ENCODE peak calls at places on chromosomes 16 and 17, in four cellular contexts. J, S, O and Z are unnamed samples.
A peak's percentile ranks its signal among the peaks of the same experiment; 100 is the strongest.

GRCh38 chr16:86167061-86167460 is 268.1 kb downstream of the IRF8 start:
- DNase-seq in J (no peak), S (no peak), O (peak; percentile 81), Z (no peak)

GRCh38 chr17:57666946-57667345 is 78.2 kb downstream of the CCDC182 start:
- DNase-seq in J (no peak), S (no peak), O (peak; percentile 46), Z (no peak)

GRCh38 chr16:252366-253337 is 18.0 kb downstream of the FAM234A start:
- DNase-seq in J (no peak), S (no peak), O (no peak), Z (peak; percentile 34)

GRCh38 chr17:81049372-81049911 is 14.5 kb downstream of the BAIAP2 start:
- DNase-seq in J (no peak), S (peak; percentile 40), O (no peak), Z (no peak)

GRCh38 chr17:76079577-76080206 is 710 bp downstream of the ZACN start:
- DNase-seq in J (no peak), S (no peak), O (no peak), Z (no peak)

GRCh38 chr17:78781339-78782304 is at the start of gene CYTH1:
- DNase-seq in J (no peak), S (peak; percentile 53), O (peak; percentile 76), Z (no peak)

GRCh38 chr16:4209657-4210056 is 32.2 kb downstream of the SRL start:
- DNase-seq in J (no peak), S (no peak), O (no peak), Z (no peak)

GRCh38 chr17:68733241-68734176 is 132.3 kb upstream of the FAM20A start:
- DNase-seq in J (peak; percentile 33), S (no peak), O (no peak), Z (no peak)

GRCh38 chr17:1577186-1577585 is 14.6 kb upstream of the PITPNA start:
- DNase-seq in J (peak; percentile 94), S (no peak), O (peak; percentile 96), Z (no peak)

GRCh38 chr16:3857189-3858013 is 23.1 kb downstream of the CREBBP start:
- DNase-seq in J (peak; percentile 85), S (peak; percentile 83), O (peak; percentile 80), Z (peak; percentile 30)

GRCh38 chr16:17835118-17835949 is 364.6 kb upstream of the XYLT1 start:
- DNase-seq in J (no peak), S (no peak), O (no peak), Z (no peak)

GRCh38 chr17:11644265-11645212 is 46.3 kb downstream of the DNAH9 start:
- DNase-seq in J (peak; percentile 47), S (peak; percentile 76), O (peak; percentile 80), Z (peak; percentile 1)
- TF ChIP-seq CTCF in J (peak; percentile 58), S (peak; percentile 87), O (peak; percentile 37), Z (peak; percentile 79)

GRCh38 chr16:80319181-80319580 is 221.6 kb upstream of the DYNLRB2 start:
- DNase-seq in J (no peak), S (peak; percentile 15), O (no peak), Z (no peak)

GRCh38 chr16:80314042-80314441 is 226.8 kb upstream of the DYNLRB2 start:
- DNase-seq in J (no peak), S (no peak), O (no peak), Z (no peak)

GRCh38 chr16:80318107-80318506 is 222.7 kb upstream of the DYNLRB2 start:
- DNase-seq in J (no peak), S (no peak), O (no peak), Z (no peak)

GRCh38 chr16:80323187-80323807 is 217.5 kb upstream of the DYNLRB2 start:
- DNase-seq in J (no peak), S (no peak), O (no peak), Z (no peak)

GRCh38 chr16:80317132-80318098 is 223.4 kb upstream of the DYNLRB2 start:
- DNase-seq in J (peak; percentile 24), S (peak; percentile 10), O (no peak), Z (no peak)
- TF ChIP-seq CTCF in J (peak; percentile 64), S (peak; percentile 34), O (no peak), Z (peak; percentile 55)

DNA sequence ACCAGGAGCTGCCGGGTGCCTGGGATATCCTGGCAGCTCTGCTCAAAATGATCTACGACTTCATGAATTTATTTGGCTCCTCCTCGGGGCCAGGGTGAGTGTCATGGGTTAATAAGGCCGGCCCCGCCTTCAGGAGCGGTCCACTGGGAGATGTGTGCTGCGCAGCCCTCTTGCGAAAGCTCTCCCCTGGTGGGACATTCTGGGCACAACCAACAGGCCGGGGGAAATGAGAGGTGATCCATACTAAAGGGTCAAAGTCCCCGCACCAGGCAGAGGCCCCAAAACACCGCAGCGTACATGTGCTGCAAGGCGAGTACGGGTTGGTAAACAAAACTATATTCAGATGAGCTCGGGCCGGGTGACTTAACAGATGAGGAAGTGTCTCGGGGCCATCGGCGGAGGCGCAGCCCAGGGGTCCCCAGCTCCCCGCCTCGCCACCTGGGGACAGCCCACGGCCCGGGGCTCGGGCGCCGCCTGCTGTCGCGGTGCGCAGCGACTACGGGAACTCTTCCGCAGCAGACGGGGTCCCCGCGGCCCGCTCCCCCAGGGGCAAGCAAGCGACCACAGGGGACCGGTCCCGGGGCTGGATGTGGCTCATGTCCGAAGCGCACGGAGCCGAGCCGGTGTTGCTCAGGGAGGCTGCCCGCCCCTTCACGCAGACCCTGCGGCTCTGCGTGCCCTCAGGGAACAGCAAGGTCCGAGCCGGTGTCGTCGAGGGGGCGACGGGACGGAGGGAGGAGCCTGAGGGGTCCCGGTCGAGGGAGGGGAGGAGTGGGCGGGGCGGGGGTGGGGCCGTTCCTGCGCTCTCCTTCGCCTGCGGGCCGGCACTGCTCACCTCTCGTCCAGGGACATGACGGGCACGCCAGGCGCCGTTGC is at the start of gene RAB37:
- DNase-seq in J (no peak), S (peak; percentile 59), O (no peak), Z (no peak)
- TF ChIP-seq CTCF in J (no peak), S (peak; percentile 68), O (no peak), Z (peak; percentile 65)

GRCh38 chr17:17902357-17902756 is 65.6 kb upstream of the SREBF1 start:
- DNase-seq in J (no peak), S (no peak), O (no peak), Z (no peak)
- TF ChIP-seq CTCF in J (no peak), S (no peak), O (no peak), Z (no peak)

GRCh38 chr17:63116228-63116627 is 150.2 kb downstream of the TANC2 start:
- DNase-seq in J (no peak), S (no peak), O (no peak), Z (no peak)
- TF ChIP-seq CTCF in J (no peak), S (no peak), O (no peak), Z (no peak)